ENCODE peak calls at places on chromosomes 6 and 20, in nine cellular contexts. One of them, this sample, is unnamed.

GRCh38 chr6:84278311-84278710 is 50.9 kb upstream of the CEP162 start:
- DNase-seq in cardiac muscle cell: peak; percentile 10
- DNase-seq in lung: no peak
- DNase-seq in uterus: no peak
- DNase-seq in stomach: no peak
- DNase-seq in AG04450: no peak
- DNase-seq in heart right ventricle: no peak
- DNase-seq in adrenal gland: no peak
- DNase-seq in Peyer's patch: no peak
- DNase-seq in this sample: no peak

GRCh38 chr6:122799140-122799539 is 10.1 kb downstream of the SMPDL3A start:
- DNase-seq in lung: no peak
- DNase-seq in stomach: no peak
- DNase-seq in Peyer's patch: no peak
- DNase-seq in cardiac muscle cell: no peak
- DNase-seq in adrenal gland: peak; percentile 11
- DNase-seq in heart right ventricle: no peak
- DNase-seq in AG04450: no peak
- DNase-seq in uterus: no peak
- DNase-seq in this sample: no peak

GRCh38 chr6:63440594-63440993 is 120.8 kb upstream of the LGSN start:
- DNase-seq in lung: no peak
- DNase-seq in uterus: no peak
- DNase-seq in adrenal gland: no peak
- DNase-seq in AG04450: no peak
- DNase-seq in Peyer's patch: no peak
- DNase-seq in cardiac muscle cell: no peak
- DNase-seq in stomach: no peak
- DNase-seq in heart right ventricle: no peak
- DNase-seq in this sample: no peak

GRCh38 chr6:154507209-154507898 is 3.1 kb downstream of the CNKSR3 start:
- DNase-seq in uterus: no peak
- DNase-seq in AG04450: no peak
- DNase-seq in heart right ventricle: no peak
- DNase-seq in lung: no peak
- DNase-seq in cardiac muscle cell: no peak
- DNase-seq in Peyer's patch: no peak
- DNase-seq in stomach: no peak
- DNase-seq in adrenal gland: no peak
- DNase-seq in this sample: no peak

GRCh38 chr6:43668151-43669028 is 19.2 kb downstream of the MRPS18A start:
- DNase-seq in uterus: peak; percentile 54
- DNase-seq in AG04450: no peak
- DNase-seq in cardiac muscle cell: peak; percentile 89
- DNase-seq in stomach: peak; percentile 69
- DNase-seq in adrenal gland: peak; percentile 79
- DNase-seq in heart right ventricle: peak; percentile 57
- DNase-seq in lung: peak; percentile 66
- DNase-seq in Peyer's patch: peak; percentile 36
- DNase-seq in this sample: peak; percentile 77

GRCh38 chr20:53021934-53022333 is 49.8 kb downstream of the TSHZ2 start:
- DNase-seq in AG04450: no peak
- DNase-seq in heart right ventricle: no peak
- DNase-seq in uterus: no peak
- DNase-seq in adrenal gland: no peak
- DNase-seq in lung: no peak
- DNase-seq in Peyer's patch: no peak
- DNase-seq in stomach: no peak
- DNase-seq in cardiac muscle cell: no peak
- DNase-seq in this sample: no peak

GRCh38 chr20:48051810-48052491 is 266.7 kb upstream of the SULF2 start:
- DNase-seq in cardiac muscle cell: no peak
- DNase-seq in lung: no peak
- DNase-seq in stomach: no peak
- DNase-seq in uterus: peak; percentile 61
- DNase-seq in adrenal gland: peak; percentile 71
- DNase-seq in AG04450: no peak
- DNase-seq in heart right ventricle: no peak
- DNase-seq in Peyer's patch: no peak
- DNase-seq in this sample: no peak

GRCh38 chr6:50815436-50816114 is 3.1 kb upstream of the TFAP2B start:
- DNase-seq in lung: no peak
- DNase-seq in cardiac muscle cell: no peak
- DNase-seq in AG04450: no peak
- DNase-seq in adrenal gland: no peak
- DNase-seq in heart right ventricle: no peak
- DNase-seq in stomach: no peak
- DNase-seq in uterus: no peak
- DNase-seq in Peyer's patch: no peak
- DNase-seq in this sample: no peak

GRCh38 chr6:35724471-35724870 is 12.4 kb upstream of the ARMC12 start:
- DNase-seq in adrenal gland: no peak
- DNase-seq in heart right ventricle: no peak
- DNase-seq in AG04450: no peak
- DNase-seq in cardiac muscle cell: no peak
- DNase-seq in Peyer's patch: no peak
- DNase-seq in stomach: no peak
- DNase-seq in lung: no peak
- DNase-seq in uterus: no peak
- DNase-seq in this sample: no peak

GRCh38 chr6:96301781-96302180 is 219.8 kb upstream of the UFL1 start:
- DNase-seq in adrenal gland: no peak
- DNase-seq in stomach: no peak
- DNase-seq in lung: no peak
- DNase-seq in heart right ventricle: no peak
- DNase-seq in uterus: no peak
- DNase-seq in AG04450: no peak
- DNase-seq in cardiac muscle cell: no peak
- DNase-seq in Peyer's patch: no peak
- DNase-seq in this sample: peak; percentile 13

GRCh38 chr6:17015551-17016381 is 86.1 kb upstream of the STMND1 start:
- DNase-seq in AG04450: no peak
- DNase-seq in lung: peak; percentile 37
- DNase-seq in stomach: no peak
- DNase-seq in Peyer's patch: no peak
- DNase-seq in uterus: no peak
- DNase-seq in heart right ventricle: peak; percentile 9
- DNase-seq in cardiac muscle cell: no peak
- DNase-seq in adrenal gland: peak; percentile 24
- DNase-seq in this sample: no peak

GRCh38 chr6:8074213-8074612 is 10.0 kb upstream of the BLOC1S5 start:
- DNase-seq in adrenal gland: no peak
- DNase-seq in cardiac muscle cell: no peak
- DNase-seq in stomach: no peak
- DNase-seq in uterus: no peak
- DNase-seq in AG04450: no peak
- DNase-seq in heart right ventricle: no peak
- DNase-seq in Peyer's patch: no peak
- DNase-seq in lung: no peak
- DNase-seq in this sample: no peak

GRCh38 chr6:158708239-158708638 is 58.4 kb downstream of the SYTL3 start:
- DNase-seq in cardiac muscle cell: peak; percentile 56
- DNase-seq in heart right ventricle: peak; percentile 56
- DNase-seq in lung: no peak
- DNase-seq in Peyer's patch: peak; percentile 14
- DNase-seq in adrenal gland: no peak
- DNase-seq in uterus: peak; percentile 45
- DNase-seq in AG04450: no peak
- DNase-seq in stomach: peak; percentile 33
- DNase-seq in this sample: no peak

GRCh38 chr20:33072813-33073212 is 6.6 kb upstream of the BPIFB4 start:
- DNase-seq in stomach: no peak
- DNase-seq in cardiac muscle cell: no peak
- DNase-seq in adrenal gland: no peak
- DNase-seq in Peyer's patch: no peak
- DNase-seq in uterus: no peak
- DNase-seq in AG04450: no peak
- DNase-seq in heart right ventricle: no peak
- DNase-seq in lung: no peak
- DNase-seq in this sample: no peak

GRCh38 chr20:40686434-40686882 is 2.6 kb downstream of the MAFB start:
- DNase-seq in heart right ventricle: no peak
- DNase-seq in adrenal gland: no peak
- DNase-seq in cardiac muscle cell: no peak
- DNase-seq in lung: no peak
- DNase-seq in AG04450: no peak
- DNase-seq in uterus: no peak
- DNase-seq in Peyer's patch: no peak
- DNase-seq in stomach: no peak
- DNase-seq in this sample: no peak

DNA sequence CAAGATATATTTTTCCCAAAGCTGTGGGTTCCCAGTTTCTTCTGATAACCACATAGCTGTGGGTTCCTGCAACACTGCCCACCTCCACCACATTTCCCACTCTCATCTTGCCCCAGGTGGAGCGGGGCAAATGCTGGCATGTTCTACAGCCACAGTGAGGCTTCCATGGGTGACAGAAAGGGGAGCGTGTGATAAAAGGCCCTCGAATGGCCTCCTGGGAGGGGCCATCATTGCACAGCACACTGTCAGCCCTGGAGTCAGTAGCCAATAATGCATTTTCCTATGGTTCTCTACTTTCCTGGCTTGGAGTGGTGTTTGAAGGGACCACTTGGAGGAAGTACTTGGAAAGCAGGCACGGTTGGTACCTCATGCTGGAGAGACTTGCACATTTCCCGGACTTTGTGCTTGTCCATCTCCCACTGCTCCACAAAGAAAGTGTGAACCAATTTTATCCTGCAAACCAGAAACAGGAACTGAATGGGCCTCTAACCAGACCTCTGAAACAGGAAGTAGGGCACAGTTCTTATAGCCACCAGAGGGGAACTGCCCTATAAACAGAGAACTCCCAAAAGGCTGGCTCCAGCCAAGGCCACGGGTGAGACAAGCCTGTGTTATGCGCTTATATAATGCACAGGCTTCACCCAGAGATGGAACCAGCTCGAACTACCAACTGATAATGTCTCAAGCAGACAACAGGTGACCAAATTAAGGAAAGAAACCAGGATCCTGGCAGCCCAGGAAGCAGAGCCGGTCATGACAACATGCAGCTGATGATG is 8.6 kb downstream of the MAP3K5 start:
- DNase-seq in adrenal gland: peak; percentile 44
- DNase-seq in cardiac muscle cell: no peak
- DNase-seq in AG04450: no peak
- DNase-seq in stomach: no peak
- DNase-seq in lung: peak; percentile 47
- DNase-seq in uterus: no peak
- DNase-seq in heart right ventricle: peak; percentile 21
- DNase-seq in Peyer's patch: peak; percentile 70
- DNase-seq in this sample: no peak
- TF ChIP-seq CTCF in adrenal gland: no peak
- TF ChIP-seq CTCF in cardiac muscle cell: no peak
- TF ChIP-seq CTCF in AG04450: no peak
- TF ChIP-seq CTCF in stomach: no peak
- TF ChIP-seq CTCF in lung: no peak
- TF ChIP-seq CTCF in uterus: no peak
- TF ChIP-seq CTCF in heart right ventricle: no peak
- TF ChIP-seq CTCF in Peyer's patch: peak; percentile 12
- TF ChIP-seq CTCF in this sample: no peak

GRCh38 chr20:43583133-43583864 is 7.4 kb upstream of the IFT52 start:
- DNase-seq in Peyer's patch: no peak
- DNase-seq in lung: no peak
- DNase-seq in stomach: no peak
- DNase-seq in adrenal gland: no peak
- DNase-seq in uterus: no peak
- DNase-seq in heart right ventricle: no peak
- DNase-seq in cardiac muscle cell: no peak
- DNase-seq in AG04450: no peak
- DNase-seq in this sample: no peak

GRCh38 chr20:43586641-43587040 is 4.1 kb upstream of the IFT52 start:
- DNase-seq in stomach: no peak
- DNase-seq in lung: no peak
- DNase-seq in AG04450: no peak
- DNase-seq in adrenal gland: no peak
- DNase-seq in Peyer's patch: no peak
- DNase-seq in heart right ventricle: no peak
- DNase-seq in uterus: no peak
- DNase-seq in cardiac muscle cell: no peak
- DNase-seq in this sample: no peak

GRCh38 chr20:43583982-43584432 is 6.7 kb upstream of the IFT52 start:
- DNase-seq in AG04450: peak; percentile 92
- DNase-seq in stomach: peak; percentile 56
- DNase-seq in Peyer's patch: peak; percentile 18
- DNase-seq in heart right ventricle: peak; percentile 43
- DNase-seq in uterus: peak; percentile 33
- DNase-seq in adrenal gland: peak; percentile 90
- DNase-seq in cardiac muscle cell: peak; percentile 54
- DNase-seq in lung: peak; percentile 70
- DNase-seq in this sample: peak; percentile 96

GRCh38 chr20:43579861-43580793 is 10.6 kb upstream of the IFT52 start:
- DNase-seq in lung: no peak
- DNase-seq in stomach: no peak
- DNase-seq in adrenal gland: no peak
- DNase-seq in Peyer's patch: no peak
- DNase-seq in AG04450: no peak
- DNase-seq in uterus: no peak
- DNase-seq in heart right ventricle: no peak
- DNase-seq in cardiac muscle cell: no peak
- DNase-seq in this sample: peak; percentile 3

GRCh38 chr20:43584448-43585138 is 6.1 kb upstream of the IFT52 start:
- DNase-seq in stomach: no peak
- DNase-seq in lung: peak; percentile 56
- DNase-seq in adrenal gland: no peak
- DNase-seq in uterus: no peak
- DNase-seq in AG04450: peak; percentile 26
- DNase-seq in heart right ventricle: no peak
- DNase-seq in cardiac muscle cell: peak; percentile 64
- DNase-seq in Peyer's patch: no peak
- DNase-seq in this sample: no peak
- H3K27ac ChIP-seq in stomach: no peak overlapping the region
- H3K27ac ChIP-seq in lung: no peak overlapping the region
- H3K27ac ChIP-seq in adrenal gland: no peak overlapping the region
- H3K27ac ChIP-seq in uterus: no peak overlapping the region
- H3K27ac ChIP-seq in AG04450: peak overlapping the region; percentile 78
- H3K27ac ChIP-seq in heart right ventricle: no peak overlapping the region
- H3K27ac ChIP-seq in cardiac muscle cell: peak overlapping the region; percentile 87
- H3K27ac ChIP-seq in Peyer's patch: no peak overlapping the region
- H3K27ac ChIP-seq in this sample: no peak overlapping the region

DNA sequence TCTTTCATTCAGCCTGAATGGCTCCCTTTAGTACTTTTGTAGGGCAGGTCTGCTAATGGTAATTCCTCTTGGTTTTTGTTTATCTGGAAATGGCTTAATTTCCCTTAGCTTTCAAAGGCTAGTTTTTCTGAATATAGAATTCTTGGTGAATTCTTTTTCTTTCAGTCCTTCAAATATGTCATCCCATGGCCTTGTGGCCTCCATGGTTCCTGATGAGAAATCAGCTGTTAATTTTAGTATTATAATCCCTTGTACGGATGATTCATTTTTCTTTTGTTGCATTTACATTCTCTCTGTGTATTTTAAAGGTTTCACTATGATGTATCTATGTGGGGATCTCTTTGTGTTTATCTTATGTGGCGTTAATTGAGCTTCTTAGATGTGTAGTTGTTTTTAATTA is 179.6 kb upstream of the ARG1 start:
- DNase-seq in heart right ventricle: no peak
- DNase-seq in lung: no peak
- DNase-seq in cardiac muscle cell: no peak
- DNase-seq in stomach: no peak
- DNase-seq in adrenal gland: no peak
- DNase-seq in Peyer's patch: no peak
- DNase-seq in uterus: no peak
- DNase-seq in AG04450: no peak
- DNase-seq in this sample: no peak
- H3K9me3 ChIP-seq in heart right ventricle: no peaks in the 10 kb centered on the region
- H3K9me3 ChIP-seq in lung: peaks cover 3% of the 10 kb centered on the region
- H3K9me3 ChIP-seq in cardiac muscle cell: no peaks in the 10 kb centered on the region
- H3K9me3 ChIP-seq in stomach: no peaks in the 10 kb centered on the region
- H3K9me3 ChIP-seq in adrenal gland: no peaks in the 10 kb centered on the region
- H3K9me3 ChIP-seq in Peyer's patch: no peaks in the 10 kb centered on the region
- H3K9me3 ChIP-seq in uterus: no peaks in the 10 kb centered on the region
- H3K9me3 ChIP-seq in AG04450: no peaks in the 10 kb centered on the region
- H3K9me3 ChIP-seq in this sample: no peaks in the 10 kb centered on the region

GRCh38 chr20:18839507-18840247 is 26.1 kb downstream of the SCP2D1 start:
- DNase-seq in Peyer's patch: no peak
- DNase-seq in adrenal gland: no peak
- DNase-seq in stomach: no peak
- DNase-seq in uterus: no peak
- DNase-seq in AG04450: no peak
- DNase-seq in lung: no peak
- DNase-seq in heart right ventricle: no peak
- DNase-seq in cardiac muscle cell: no peak
- DNase-seq in this sample: no peak
- TF ChIP-seq CTCF in Peyer's patch: no peak
- TF ChIP-seq CTCF in adrenal gland: no peak
- TF ChIP-seq CTCF in stomach: no peak
- TF ChIP-seq CTCF in uterus: no peak
- TF ChIP-seq CTCF in AG04450: no peak
- TF ChIP-seq CTCF in lung: no peak
- TF ChIP-seq CTCF in heart right ventricle: no peak
- TF ChIP-seq CTCF in cardiac muscle cell: no peak
- TF ChIP-seq CTCF in this sample: no peak